ENCODE peak calls at places on chromosomes 1 and 21, in nine cellular contexts. One of them, this sample, is unnamed.

GRCh38 chr21:45554477-45555175 is 12.4 kb upstream of the SLC19A1 start:
- DNase-seq in heart left ventricle: peak; percentile 88
- DNase-seq in ovary: peak; percentile 82
- DNase-seq in Peyer's patch: peak; percentile 82
- DNase-seq in IMR-90: peak; percentile 48
- DNase-seq in uterus: peak; percentile 76
- DNase-seq in A549: peak; percentile 52
- DNase-seq in transverse colon: peak; percentile 88
- DNase-seq in lower leg skin: peak; percentile 38
- DNase-seq in this sample: peak; percentile 98

GRCh38 chr21:32298148-32298559 is 501 bp upstream of the MRAP start:
- DNase-seq in transverse colon: no peak
- DNase-seq in IMR-90: peak; percentile 25
- DNase-seq in Peyer's patch: no peak
- DNase-seq in ovary: peak; percentile 54
- DNase-seq in uterus: no peak
- DNase-seq in A549: no peak
- DNase-seq in lower leg skin: peak; percentile 31
- DNase-seq in heart left ventricle: no peak
- DNase-seq in this sample: no peak

GRCh38 chr1:8595332-8595731 is 222.1 kb downstream of the RERE start:
- DNase-seq in lower leg skin: no peak
- DNase-seq in transverse colon: no peak
- DNase-seq in ovary: no peak
- DNase-seq in heart left ventricle: no peak
- DNase-seq in A549: no peak
- DNase-seq in uterus: no peak
- DNase-seq in Peyer's patch: no peak
- DNase-seq in IMR-90: no peak
- DNase-seq in this sample: no peak

GRCh38 chr1:36482724-36483388 is at the start of gene CSF3R:
- DNase-seq in A549: no peak
- DNase-seq in lower leg skin: no peak
- DNase-seq in ovary: no peak
- DNase-seq in IMR-90: no peak
- DNase-seq in heart left ventricle: peak; percentile 35
- DNase-seq in Peyer's patch: no peak
- DNase-seq in uterus: no peak
- DNase-seq in transverse colon: no peak
- DNase-seq in this sample: no peak

GRCh38 chr1:220877348-220878095 is 1.7 kb upstream of the HLX start:
- DNase-seq in A549: no peak
- DNase-seq in Peyer's patch: no peak
- DNase-seq in uterus: no peak
- DNase-seq in lower leg skin: no peak
- DNase-seq in heart left ventricle: peak; percentile 36
- DNase-seq in transverse colon: no peak
- DNase-seq in ovary: no peak
- DNase-seq in IMR-90: no peak
- DNase-seq in this sample: no peak

GRCh38 chr1:52424238-52424637 is 19.8 kb downstream of the PRPF38A start:
- DNase-seq in lower leg skin: no peak
- DNase-seq in Peyer's patch: no peak
- DNase-seq in heart left ventricle: no peak
- DNase-seq in transverse colon: no peak
- DNase-seq in A549: no peak
- DNase-seq in IMR-90: peak; percentile 13
- DNase-seq in ovary: no peak
- DNase-seq in uterus: no peak
- DNase-seq in this sample: no peak

GRCh38 chr1:242454262-242455051 is 70.0 kb downstream of the PLD5 start:
- DNase-seq in transverse colon: no peak
- DNase-seq in A549: peak; percentile 63
- DNase-seq in uterus: no peak
- DNase-seq in ovary: no peak
- DNase-seq in heart left ventricle: no peak
- DNase-seq in IMR-90: peak; percentile 7
- DNase-seq in Peyer's patch: no peak
- DNase-seq in lower leg skin: no peak
- DNase-seq in this sample: peak; percentile 18

GRCh38 chr1:53619088-53619810 is 119.7 kb downstream of the GLIS1 start:
- DNase-seq in lower leg skin: no peak
- DNase-seq in Peyer's patch: no peak
- DNase-seq in heart left ventricle: no peak
- DNase-seq in transverse colon: peak; percentile 1
- DNase-seq in ovary: no peak
- DNase-seq in uterus: peak; percentile 2
- DNase-seq in A549: no peak
- DNase-seq in IMR-90: no peak
- DNase-seq in this sample: no peak

GRCh38 chr1:13583964-13584791 is 546 bp downstream of the PDPN start:
- DNase-seq in ovary: peak; percentile 74
- DNase-seq in IMR-90: no peak
- DNase-seq in Peyer's patch: no peak
- DNase-seq in lower leg skin: peak; percentile 59
- DNase-seq in heart left ventricle: peak; percentile 73
- DNase-seq in transverse colon: no peak
- DNase-seq in A549: no peak
- DNase-seq in uterus: peak; percentile 63
- DNase-seq in this sample: no peak

GRCh38 chr1:118143828-118144227 is 41.2 kb downstream of the SPAG17 start:
- DNase-seq in heart left ventricle: no peak
- DNase-seq in transverse colon: no peak
- DNase-seq in ovary: no peak
- DNase-seq in Peyer's patch: no peak
- DNase-seq in uterus: no peak
- DNase-seq in IMR-90: no peak
- DNase-seq in lower leg skin: no peak
- DNase-seq in A549: no peak
- DNase-seq in this sample: no peak

GRCh38 chr1:23601968-23602876 is 42.9 kb upstream of the ID3 start:
- DNase-seq in transverse colon: no peak
- DNase-seq in ovary: no peak
- DNase-seq in lower leg skin: no peak
- DNase-seq in IMR-90: no peak
- DNase-seq in uterus: no peak
- DNase-seq in A549: no peak
- DNase-seq in heart left ventricle: no peak
- DNase-seq in Peyer's patch: no peak
- DNase-seq in this sample: no peak

GRCh38 chr1:38613996-38614395 is 245.6 kb downstream of the RRAGC start:
- DNase-seq in heart left ventricle: peak; percentile 40
- DNase-seq in A549: no peak
- DNase-seq in IMR-90: no peak
- DNase-seq in ovary: no peak
- DNase-seq in transverse colon: no peak
- DNase-seq in Peyer's patch: no peak
- DNase-seq in lower leg skin: no peak
- DNase-seq in uterus: no peak
- DNase-seq in this sample: no peak

GRCh38 chr1:200733907-200734306 is 4.8 kb upstream of the CAMSAP2 start:
- DNase-seq in lower leg skin: no peak
- DNase-seq in heart left ventricle: no peak
- DNase-seq in IMR-90: no peak
- DNase-seq in A549: no peak
- DNase-seq in Peyer's patch: no peak
- DNase-seq in transverse colon: no peak
- DNase-seq in uterus: no peak
- DNase-seq in ovary: no peak
- DNase-seq in this sample: no peak

GRCh38 chr1:53654216-53655210 is 84.5 kb downstream of the GLIS1 start:
- DNase-seq in uterus: no peak
- DNase-seq in A549: no peak
- DNase-seq in Peyer's patch: no peak
- DNase-seq in ovary: no peak
- DNase-seq in IMR-90: peak; percentile 93
- DNase-seq in transverse colon: no peak
- DNase-seq in lower leg skin: no peak
- DNase-seq in heart left ventricle: no peak
- DNase-seq in this sample: no peak

GRCh38 chr1:228392111-228392936 is 14.3 kb downstream of the TRIM11 start:
- DNase-seq in heart left ventricle: no peak
- DNase-seq in transverse colon: no peak
- DNase-seq in uterus: no peak
- DNase-seq in A549: no peak
- DNase-seq in Peyer's patch: no peak
- DNase-seq in lower leg skin: no peak
- DNase-seq in IMR-90: peak; percentile 30
- DNase-seq in ovary: no peak
- DNase-seq in this sample: peak; percentile 83

GRCh38 chr1:228396770-228397453 is 9.7 kb downstream of the TRIM11 start:
- DNase-seq in lower leg skin: no peak
- DNase-seq in A549: no peak
- DNase-seq in IMR-90: no peak
- DNase-seq in uterus: no peak
- DNase-seq in transverse colon: no peak
- DNase-seq in ovary: peak; percentile 7
- DNase-seq in Peyer's patch: no peak
- DNase-seq in heart left ventricle: no peak
- DNase-seq in this sample: no peak

GRCh38 chr1:228393268-228393699 is 13.4 kb downstream of the TRIM11 start:
- DNase-seq in lower leg skin: no peak
- DNase-seq in Peyer's patch: no peak
- DNase-seq in uterus: no peak
- DNase-seq in transverse colon: peak; percentile 51
- DNase-seq in A549: no peak
- DNase-seq in ovary: no peak
- DNase-seq in IMR-90: peak; percentile 73
- DNase-seq in heart left ventricle: peak; percentile 73
- DNase-seq in this sample: peak; percentile 81

GRCh38 chr1:228393811-228394570 is 12.6 kb downstream of the TRIM11 start:
- DNase-seq in IMR-90: no peak
- DNase-seq in uterus: no peak
- DNase-seq in heart left ventricle: no peak
- DNase-seq in transverse colon: no peak
- DNase-seq in lower leg skin: no peak
- DNase-seq in ovary: no peak
- DNase-seq in A549: no peak
- DNase-seq in Peyer's patch: no peak
- DNase-seq in this sample: no peak

GRCh38 chr1:228394571-228395394 is 11.9 kb downstream of the TRIM11 start:
- DNase-seq in ovary: peak; percentile 8
- DNase-seq in IMR-90: no peak
- DNase-seq in uterus: no peak
- DNase-seq in A549: no peak
- DNase-seq in heart left ventricle: no peak
- DNase-seq in Peyer's patch: no peak
- DNase-seq in lower leg skin: no peak
- DNase-seq in transverse colon: no peak
- DNase-seq in this sample: no peak
- TF ChIP-seq POLR2A in ovary: no peak
- TF ChIP-seq POLR2A in IMR-90: no peak
- TF ChIP-seq POLR2A in uterus: no peak
- TF ChIP-seq POLR2A in A549: no peak
- TF ChIP-seq POLR2A in heart left ventricle: no peak
- TF ChIP-seq POLR2A in Peyer's patch: no peak
- TF ChIP-seq POLR2A in lower leg skin: no peak
- TF ChIP-seq POLR2A in transverse colon: no peak
- TF ChIP-seq POLR2A in this sample: no peak

GRCh38 chr1:195867638-195868037 is 740.6 kb downstream of the KCNT2 start:
- DNase-seq in uterus: no peak
- DNase-seq in heart left ventricle: no peak
- DNase-seq in A549: no peak
- DNase-seq in Peyer's patch: no peak
- DNase-seq in IMR-90: no peak
- DNase-seq in transverse colon: no peak
- DNase-seq in ovary: no peak
- DNase-seq in lower leg skin: no peak
- DNase-seq in this sample: no peak

GRCh38 chr1:195866383-195867222 is 741.6 kb downstream of the KCNT2 start:
- DNase-seq in ovary: no peak
- DNase-seq in A549: no peak
- DNase-seq in uterus: no peak
- DNase-seq in transverse colon: no peak
- DNase-seq in lower leg skin: no peak
- DNase-seq in heart left ventricle: no peak
- DNase-seq in IMR-90: no peak
- DNase-seq in Peyer's patch: no peak
- DNase-seq in this sample: no peak
- TF ChIP-seq POLR2A in ovary: no peak
- TF ChIP-seq POLR2A in A549: no peak
- TF ChIP-seq POLR2A in uterus: no peak
- TF ChIP-seq POLR2A in transverse colon: no peak
- TF ChIP-seq POLR2A in lower leg skin: no peak
- TF ChIP-seq POLR2A in heart left ventricle: no peak
- TF ChIP-seq POLR2A in IMR-90: no peak
- TF ChIP-seq POLR2A in Peyer's patch: no peak
- TF ChIP-seq POLR2A in this sample: no peak

DNA sequence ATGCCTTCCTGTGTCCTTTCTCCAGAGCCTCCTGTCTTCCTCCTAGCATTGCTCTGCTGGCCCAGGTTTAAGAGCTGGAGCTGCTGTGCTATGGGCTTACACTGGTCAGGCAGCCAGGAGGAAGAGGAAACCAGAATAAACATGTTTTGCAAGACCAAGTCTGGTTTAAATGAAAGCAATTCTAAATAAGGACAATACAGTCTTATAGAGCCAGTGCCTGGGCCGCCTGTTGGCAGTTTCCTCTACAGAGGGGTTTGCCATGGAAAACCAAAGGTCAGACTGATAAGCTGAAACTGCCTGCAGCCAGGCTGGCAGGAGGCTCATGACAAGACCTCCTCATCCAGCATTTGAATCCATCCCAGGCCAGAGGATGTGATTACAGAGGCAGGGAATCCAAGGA is 92.9 kb upstream of the FGGY start:
- DNase-seq in uterus: no peak
- DNase-seq in IMR-90: peak; percentile 32
- DNase-seq in Peyer's patch: no peak
- DNase-seq in A549: no peak
- DNase-seq in heart left ventricle: peak; percentile 76
- DNase-seq in ovary: no peak
- DNase-seq in transverse colon: peak; percentile 33
- DNase-seq in lower leg skin: peak; percentile 37
- DNase-seq in this sample: no peak
- TF ChIP-seq POLR2A in uterus: no peak
- TF ChIP-seq POLR2A in IMR-90: no peak
- TF ChIP-seq POLR2A in Peyer's patch: no peak
- TF ChIP-seq POLR2A in A549: no peak
- TF ChIP-seq POLR2A in heart left ventricle: no peak
- TF ChIP-seq POLR2A in ovary: no peak
- TF ChIP-seq POLR2A in transverse colon: no peak
- TF ChIP-seq POLR2A in lower leg skin: no peak
- TF ChIP-seq POLR2A in this sample: no peak

DNA sequence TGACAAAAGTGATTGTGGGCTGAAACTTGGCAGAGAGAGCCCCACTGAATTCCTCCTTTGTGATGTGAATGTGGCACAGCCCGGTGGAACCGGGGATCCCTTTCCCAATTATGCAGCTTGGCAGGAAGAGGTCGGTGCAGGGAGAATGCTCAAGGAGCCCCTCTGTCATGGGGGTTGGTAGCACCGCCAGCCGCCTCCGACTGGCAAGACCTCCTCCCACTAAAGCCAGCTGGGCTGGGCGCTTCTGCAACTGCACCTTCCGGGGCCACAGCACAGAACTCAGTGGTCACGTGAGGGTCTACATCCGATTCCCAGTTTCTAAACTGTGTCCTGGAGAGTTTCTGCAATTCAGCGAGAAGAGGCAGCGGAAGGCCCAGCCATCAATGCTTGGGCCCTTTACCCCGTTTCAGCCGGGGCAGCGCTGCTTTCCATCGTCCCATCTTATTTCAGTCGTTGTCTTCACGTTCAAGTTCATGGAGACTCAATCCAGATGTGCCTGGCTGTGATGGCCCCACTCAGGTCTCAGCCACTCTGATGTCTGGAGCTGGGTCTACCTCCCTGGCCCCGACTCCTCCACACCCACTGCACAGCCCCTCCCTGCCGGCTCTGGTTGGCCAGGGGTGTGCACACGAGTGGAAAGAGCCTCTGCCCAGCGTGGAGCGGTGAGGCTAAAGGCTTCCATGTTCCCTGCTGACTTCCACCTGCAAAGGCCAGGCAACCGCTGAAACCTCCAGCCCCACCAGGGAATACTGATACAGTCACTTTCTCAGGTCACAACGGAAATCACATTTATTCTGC is 39.8 kb upstream of the FHAD1 start:
- DNase-seq in IMR-90: no peak
- DNase-seq in ovary: no peak
- DNase-seq in heart left ventricle: no peak
- DNase-seq in transverse colon: no peak
- DNase-seq in A549: no peak
- DNase-seq in uterus: no peak
- DNase-seq in lower leg skin: no peak
- DNase-seq in Peyer's patch: no peak
- DNase-seq in this sample: no peak
- TF ChIP-seq POLR2A in IMR-90: no peak
- TF ChIP-seq POLR2A in ovary: no peak
- TF ChIP-seq POLR2A in heart left ventricle: no peak
- TF ChIP-seq POLR2A in transverse colon: no peak
- TF ChIP-seq POLR2A in A549: no peak
- TF ChIP-seq POLR2A in uterus: no peak
- TF ChIP-seq POLR2A in lower leg skin: no peak
- TF ChIP-seq POLR2A in Peyer's patch: no peak
- TF ChIP-seq POLR2A in this sample: no peak